ENCODE peak calls at places on chromosomes 11 and 22, in five cellular contexts. J is NK-92 treated with Interleukin-12 subunit alpha and Interleukin-12 subunit beta, amount 100 ng/mL, for 24 hours; V is NCI-H2171; G is frontal cortex; S is NCI-H1930. Q is an unnamed sample.

GRCh38 chr11:78036313-78036712 is 13.2 kb upstream of the KCTD14 start:
- DNase-seq in G (no peak), V (no peak), J (no peak), S (no peak), Q (no peak)

GRCh38 chr11:130616578-130616977 is 168.1 kb downstream of the ADAMTS15 start:
- DNase-seq in S (no peak), J (no peak), V (no peak), G (no peak), Q (no peak)

GRCh38 chr11:14029971-14030531 is 67.5 kb downstream of the SPON1 start:
- DNase-seq in V (no peak), G (no peak), S (peak), J (no peak), Q (peak)

GRCh38 chr22:39800790-39801540 is 92.6 kb downstream of the ENTHD1 start:
- DNase-seq in G (no peak), S (peak), V (peak), J (no peak), Q (no peak)

GRCh38 chr11:109704432-109704831 is 282.4 kb downstream of the C11orf87 start:
- DNase-seq in V (peak), S (no peak), J (no peak), G (no peak), Q (no peak)

GRCh38 chr22:31272522-31273446 is 19.5 kb downstream of the PIK3IP1 start:
- DNase-seq in G (peak), V (peak), S (peak), J (no peak), Q (peak)

GRCh38 chr22:32024791-32025190 is 18.3 kb upstream of the SLC5A1 start:
- DNase-seq in G (no peak), J (no peak), S (no peak), V (no peak), Q (no peak)

GRCh38 chr22:20312396-20313191 is 7.3 kb downstream of the DGCR6L start:
- DNase-seq in J (no peak), G (no peak), V (no peak), S (no peak), Q (no peak)

GRCh38 chr11:100445231-100445735 is 241.8 kb upstream of the ARHGAP42 start:
- DNase-seq in G (peak), J (no peak), V (no peak), S (no peak), Q (no peak)

GRCh38 chr11:111912535-111912934 is at the start of gene HSPB2:
- DNase-seq in G (no peak), S (no peak), J (no peak), V (no peak), Q (no peak)

GRCh38 chr11:128379587-128380279 is 207.6 kb downstream of the ETS1 start:
- DNase-seq in V (no peak), J (no peak), G (no peak), S (no peak), Q (no peak)

GRCh38 chr22:30196141-30196866 is 50.3 kb downstream of the LIF start:
- DNase-seq in J (peak), V (no peak), S (peak), G (no peak), Q (no peak)

GRCh38 chr11:119873761-119874421 is 144.9 kb upstream of the NECTIN1 start:
- DNase-seq in V (no peak), J (no peak), S (no peak), G (no peak), Q (no peak)

GRCh38 chr22:19430890-19431541 is 517 bp downstream of the HIRA start:
- DNase-seq in V (no peak), G (peak), J (no peak), S (peak), Q (peak)

GRCh38 chr11:108901359-108901758 is 236.5 kb downstream of the DDX10 start:
- DNase-seq in S (no peak), J (no peak), G (no peak), V (no peak), Q (no peak)

GRCh38 chr22:32048069-32048468 is 5.0 kb downstream of the SLC5A1 start:
- DNase-seq in V (no peak), J (no peak), S (no peak), G (no peak), Q (no peak)

GRCh38 chr11:88206746-88207145 is 31.5 kb upstream of the RAB38 start:
- DNase-seq in V (no peak), G (no peak), S (no peak), J (no peak), Q (no peak)

GRCh38 chr11:12279672-12280108 is 97.7 kb upstream of the PARVA start:
- DNase-seq in J (no peak), V (no peak), G (no peak), S (no peak), Q (peak)

GRCh38 chr22:27387561-27387960 is 414.0 kb downstream of the MN1 start:
- DNase-seq in J (no peak), S (no peak), G (no peak), V (no peak), Q (no peak)

GRCh38 chr22:30609260-30610185 is 2.5 kb downstream of the TCN2 start:
- DNase-seq in V (no peak), S (no peak), G (peak), J (no peak), Q (peak)

GRCh38 chr11:10752061-10752460 is 1.0 kb downstream of the CTR9 start:
- DNase-seq in S (no peak), G (no peak), J (no peak), V (no peak), Q (no peak)

GRCh38 chr22:50672471-50673230 is at the start of gene SHANK3:
- DNase-seq in J (no peak), S (no peak), G (peak), V (no peak), Q (peak)

GRCh38 chr22:31825513-31825912 is 71.7 kb downstream of the DEPDC5 start:
- DNase-seq in V (no peak), G (no peak), J (no peak), S (no peak), Q (no peak)

GRCh38 chr22:30863161-30863833 is 105.3 kb downstream of the MORC2 start:
- DNase-seq in G (peak), S (no peak), J (no peak), V (no peak), Q (peak)

GRCh38 chr11:61092280-61092766 is 10.0 kb upstream of the CD5 start:
- DNase-seq in V (no peak), J (no peak), G (no peak), S (no peak), Q (peak)

GRCh38 chr11:46381836-46382643 is 571 bp downstream of the MDK start:
- DNase-seq in S (peak), G (no peak), J (no peak), V (peak), Q (peak)

GRCh38 chr22:32764330-32765116 is 37.0 kb upstream of the TIMP3 start:
- DNase-seq in S (no peak), J (no peak), G (no peak), V (no peak), Q (no peak)

GRCh38 chr11:95886462-95886861 is 37.4 kb downstream of the MTMR2 start:
- DNase-seq in G (no peak), S (no peak), J (no peak), V (no peak), Q (no peak)

GRCh38 chr22:25174888-25175411 is 24.7 kb upstream of the CRYBB3 start:
- DNase-seq in S (no peak), G (no peak), J (no peak), V (no peak), Q (no peak)

GRCh38 chr11:31817621-31818493 is 6.7 kb upstream of the PAX6 start:
- DNase-seq in V (no peak), S (no peak), G (no peak), J (no peak), Q (no peak)

GRCh38 chr11:92707173-92707619 is 262.3 kb upstream of the MTNR1B start:
- DNase-seq in S (peak), V (peak), J (no peak), G (no peak), Q (no peak)

GRCh38 chr22:45865561-45866397 is 111.2 kb downstream of the WNT7B start:
- DNase-seq in J (no peak), G (no peak), S (no peak), V (no peak), Q (peak)

GRCh38 chr22:20804650-20805049 is 30.7 kb downstream of the SERPIND1 start:
- DNase-seq in J (no peak), G (no peak), S (no peak), V (no peak), Q (no peak)

GRCh38 chr11:57425565-57426438 is 1.1 kb downstream of the SLC43A3 start:
- DNase-seq in J (no peak), G (no peak), V (no peak), S (no peak), Q (no peak)

GRCh38 chr11:128776434-128777284 is 82.8 kb downstream of the FLI1 start:
- DNase-seq in V (no peak), S (no peak), G (peak), J (peak), Q (peak)

GRCh38 chr11:41579546-41579945 is 120.1 kb upstream of the LRRC4C start:
- DNase-seq in G (no peak), J (no peak), S (no peak), V (no peak), Q (no peak)

GRCh38 chr11:68581439-68581838 is 102.9 kb upstream of the GAL start:
- DNase-seq in J (no peak), S (no peak), G (no peak), V (no peak), Q (no peak)

GRCh38 chr22:44970291-44970690 is 39.5 kb downstream of the PHF21B start:
- DNase-seq in V (no peak), G (no peak), J (no peak), S (no peak), Q (no peak)